ENCODE peak calls at places on chromosomes 16 and 17, in four cellular contexts. One of them, this sample, is unnamed.

GRCh38 chr17:2412561-2413021 is 11.7 kb upstream of the MNT start:
- DNase-seq in IMR-90: no peak
- DNase-seq in neural progenitor cell: peak
- DNase-seq in fibroblast of lung: peak
- DNase-seq in this sample: peak

GRCh38 chr17:59329558-59330313 is 1.7 kb upstream of the YPEL2 start:
- DNase-seq in IMR-90: peak
- DNase-seq in neural progenitor cell: peak
- DNase-seq in fibroblast of lung: peak
- DNase-seq in this sample: peak

GRCh38 chr17:14245002-14245401 is 8.3 kb upstream of the CDRT15 start:
- DNase-seq in IMR-90: no peak
- DNase-seq in neural progenitor cell: peak
- DNase-seq in fibroblast of lung: no peak
- DNase-seq in this sample: no peak

GRCh38 chr17:42438600-42439567 is 15.8 kb upstream of the CAVIN1 start:
- DNase-seq in IMR-90: no peak
- DNase-seq in neural progenitor cell: no peak
- DNase-seq in fibroblast of lung: no peak
- DNase-seq in this sample: no peak

GRCh38 chr16:83954577-83955016 is 1.6 kb downstream of the OSGIN1 start:
- DNase-seq in IMR-90: peak
- DNase-seq in neural progenitor cell: no peak
- DNase-seq in fibroblast of lung: peak
- DNase-seq in this sample: peak

GRCh38 chr17:61701334-61701733 is 110.3 kb upstream of the NACA2 start:
- DNase-seq in IMR-90: no peak
- DNase-seq in neural progenitor cell: no peak
- DNase-seq in fibroblast of lung: no peak
- DNase-seq in this sample: no peak

GRCh38 chr17:39705786-39706348 is 6.0 kb downstream of the ERBB2 start:
- DNase-seq in IMR-90: no peak
- DNase-seq in neural progenitor cell: no peak
- DNase-seq in fibroblast of lung: no peak
- DNase-seq in this sample: peak

GRCh38 chr16:3793161-3793576 is 75.8 kb upstream of the TRAP1 start:
- DNase-seq in IMR-90: no peak
- DNase-seq in neural progenitor cell: no peak
- DNase-seq in fibroblast of lung: peak
- DNase-seq in this sample: no peak

GRCh38 chr17:80527016-80527645 is 17.5 kb upstream of the RPTOR start:
- DNase-seq in IMR-90: peak
- DNase-seq in neural progenitor cell: no peak
- DNase-seq in fibroblast of lung: no peak
- DNase-seq in this sample: peak

DNA sequence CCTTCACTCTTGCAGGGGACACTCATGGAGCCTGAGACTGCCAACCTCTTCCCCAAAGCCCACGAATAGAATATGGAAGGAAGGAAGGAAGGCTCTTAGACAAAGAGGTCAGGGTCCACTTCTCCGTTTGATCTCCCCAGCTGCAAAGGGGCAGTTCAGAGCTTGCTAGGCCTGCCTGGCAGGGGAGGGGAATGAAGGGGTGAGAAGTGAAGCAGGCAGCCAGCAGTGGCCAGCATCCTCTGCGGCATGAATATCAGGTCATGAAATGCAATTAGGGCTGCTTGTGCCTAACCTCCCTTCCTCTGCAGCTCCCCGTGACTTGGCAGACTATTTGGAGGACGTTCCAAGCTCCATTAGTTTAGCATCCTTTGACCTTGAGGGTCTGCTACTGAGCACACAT is 102.0 kb upstream of the RPL38 start:
- DNase-seq in IMR-90: no peak
- DNase-seq in neural progenitor cell: no peak
- DNase-seq in fibroblast of lung: no peak
- DNase-seq in this sample: no peak
- H2AFZ ChIP-seq in IMR-90: no peak
- H2AFZ ChIP-seq in neural progenitor cell: no peak
- H2AFZ ChIP-seq in fibroblast of lung: no peak
- H2AFZ ChIP-seq in this sample: no peak

GRCh38 chr16:11914759-11915643 is 755 bp downstream of the GSPT1 start:
- DNase-seq in IMR-90: peak
- DNase-seq in neural progenitor cell: peak
- DNase-seq in fibroblast of lung: peak
- DNase-seq in this sample: peak

GRCh38 chr16:11916524-11917285 is 949 bp upstream of the GSPT1 start:
- DNase-seq in IMR-90: peak
- DNase-seq in neural progenitor cell: no peak
- DNase-seq in fibroblast of lung: peak
- DNase-seq in this sample: peak

GRCh38 chr16:11915644-11916523 is at the start of gene GSPT1:
- DNase-seq in IMR-90: peak
- DNase-seq in neural progenitor cell: peak
- DNase-seq in fibroblast of lung: peak
- DNase-seq in this sample: peak

GRCh38 chr16:11913425-11914079 is 2.2 kb downstream of the GSPT1 start:
- DNase-seq in IMR-90: peak
- DNase-seq in neural progenitor cell: no peak
- DNase-seq in fibroblast of lung: peak
- DNase-seq in this sample: peak

DNA sequence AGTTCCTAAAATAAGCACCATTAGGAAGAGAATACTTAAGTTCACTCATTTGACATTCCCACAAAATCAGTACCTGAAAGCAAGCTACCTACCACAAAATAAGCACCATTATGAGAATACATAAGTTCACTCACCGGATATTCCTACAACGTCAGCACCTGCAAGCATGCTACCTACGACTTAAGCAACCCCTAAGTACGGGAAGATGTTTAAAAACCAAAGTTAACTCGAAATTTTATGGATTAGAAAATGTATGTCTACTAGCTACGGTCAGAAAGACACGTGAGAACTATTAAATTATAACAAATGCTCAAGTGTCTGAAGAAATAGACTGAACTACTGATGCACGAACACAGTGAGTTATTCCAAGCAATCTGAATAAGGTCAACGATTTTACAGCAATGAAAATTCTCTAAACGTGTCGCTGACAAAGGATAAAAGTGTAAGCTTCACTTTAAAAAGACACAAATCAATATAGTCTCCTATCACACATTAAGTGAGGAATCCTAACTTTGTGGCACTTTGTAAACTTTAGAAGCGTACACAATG is 1.5 kb downstream of the GSPT1 start:
- DNase-seq in IMR-90: no peak
- DNase-seq in neural progenitor cell: no peak
- DNase-seq in fibroblast of lung: peak
- DNase-seq in this sample: no peak
- H2AFZ ChIP-seq in IMR-90: peak
- H2AFZ ChIP-seq in neural progenitor cell: peak
- H2AFZ ChIP-seq in fibroblast of lung: no peak
- H2AFZ ChIP-seq in this sample: peak

GRCh38 chr16:26697826-26698225 is 368.9 kb upstream of the C16orf82 start:
- DNase-seq in IMR-90: no peak
- DNase-seq in neural progenitor cell: no peak
- DNase-seq in fibroblast of lung: no peak
- DNase-seq in this sample: no peak

GRCh38 chr16:26700250-26700649 is 366.5 kb upstream of the C16orf82 start:
- DNase-seq in IMR-90: no peak
- DNase-seq in neural progenitor cell: no peak
- DNase-seq in fibroblast of lung: no peak
- DNase-seq in this sample: no peak

GRCh38 chr16:26705346-26705745 is 361.4 kb upstream of the C16orf82 start:
- DNase-seq in IMR-90: no peak
- DNase-seq in neural progenitor cell: no peak
- DNase-seq in fibroblast of lung: no peak
- DNase-seq in this sample: no peak

GRCh38 chr16:26701243-26701886 is 365.4 kb upstream of the C16orf82 start:
- DNase-seq in IMR-90: no peak
- DNase-seq in neural progenitor cell: no peak
- DNase-seq in fibroblast of lung: no peak
- DNase-seq in this sample: no peak
- H2AFZ ChIP-seq in IMR-90: no peak
- H2AFZ ChIP-seq in neural progenitor cell: no peak
- H2AFZ ChIP-seq in fibroblast of lung: no peak
- H2AFZ ChIP-seq in this sample: no peak

GRCh38 chr17:35521150-35521549 is 16.3 kb downstream of the SLFN12L start:
- DNase-seq in IMR-90: no peak
- DNase-seq in neural progenitor cell: no peak
- DNase-seq in fibroblast of lung: no peak
- DNase-seq in this sample: no peak
- H2AFZ ChIP-seq in IMR-90: no peak
- H2AFZ ChIP-seq in neural progenitor cell: no peak
- H2AFZ ChIP-seq in fibroblast of lung: no peak
- H2AFZ ChIP-seq in this sample: no peak